ENCODE peak calls at places on chromosomes 7 and 10, in seven cellular contexts. One of them, this sample, is unnamed.
A peak's percentile ranks its signal among the peaks of the same experiment; 100 is the strongest.

GRCh38 chr10:78977761-78978305 is 90.9 kb upstream of the ZMIZ1 start:
- DNase-seq in Panc1: no peak
- DNase-seq in pancreas: no peak
- DNase-seq in AG04450: no peak
- DNase-seq in fibroblast of lung: peak; percentile 87
- DNase-seq in HepG2: peak; percentile 89
- DNase-seq in ovary: peak; percentile 85
- DNase-seq in this sample: no peak

GRCh38 chr10:29703276-29703675 is 68.5 kb upstream of the SVIL start:
- DNase-seq in Panc1: no peak
- DNase-seq in pancreas: peak; percentile 27
- DNase-seq in AG04450: no peak
- DNase-seq in fibroblast of lung: no peak
- DNase-seq in HepG2: no peak
- DNase-seq in ovary: peak; percentile 45
- DNase-seq in this sample: no peak

GRCh38 chr10:77828376-77828775 is 98.2 kb downstream of the DLG5 start:
- DNase-seq in Panc1: no peak
- DNase-seq in pancreas: no peak
- DNase-seq in AG04450: no peak
- DNase-seq in fibroblast of lung: no peak
- DNase-seq in HepG2: no peak
- DNase-seq in ovary: no peak
- DNase-seq in this sample: no peak

GRCh38 chr7:8291742-8292141 is 29.8 kb upstream of the ICA1 start:
- DNase-seq in Panc1: no peak
- DNase-seq in pancreas: no peak
- DNase-seq in AG04450: no peak
- DNase-seq in fibroblast of lung: no peak
- DNase-seq in HepG2: no peak
- DNase-seq in ovary: no peak
- DNase-seq in this sample: no peak

GRCh38 chr7:79781716-79782115 is 328.2 kb upstream of the MAGI2 start:
- DNase-seq in Panc1: no peak
- DNase-seq in pancreas: no peak
- DNase-seq in AG04450: no peak
- DNase-seq in fibroblast of lung: peak; percentile 33
- DNase-seq in HepG2: no peak
- DNase-seq in ovary: no peak
- DNase-seq in this sample: no peak

GRCh38 chr10:86918022-86918471 is 39.4 kb downstream of the MMRN2 start:
- DNase-seq in Panc1: no peak
- DNase-seq in pancreas: no peak
- DNase-seq in AG04450: peak; percentile 24
- DNase-seq in fibroblast of lung: peak; percentile 66
- DNase-seq in HepG2: no peak
- DNase-seq in ovary: no peak
- DNase-seq in this sample: no peak

GRCh38 chr10:119268871-119269506 is 61.6 kb downstream of the GRK5 start:
- DNase-seq in Panc1: no peak
- DNase-seq in pancreas: no peak
- DNase-seq in AG04450: no peak
- DNase-seq in fibroblast of lung: no peak
- DNase-seq in HepG2: no peak
- DNase-seq in ovary: no peak
- DNase-seq in this sample: no peak

GRCh38 chr7:120987683-120988590 is 574 bp upstream of the CPED1 start:
- DNase-seq in Panc1: peak; percentile 63
- DNase-seq in pancreas: peak; percentile 84
- DNase-seq in AG04450: peak; percentile 90
- DNase-seq in fibroblast of lung: peak; percentile 97
- DNase-seq in HepG2: peak; percentile 73
- DNase-seq in ovary: peak; percentile 93
- DNase-seq in this sample: peak; percentile 73

GRCh38 chr10:43649149-43649523 is 455 bp upstream of the ZNF32 start:
- DNase-seq in Panc1: no peak
- DNase-seq in pancreas: no peak
- DNase-seq in AG04450: no peak
- DNase-seq in fibroblast of lung: no peak
- DNase-seq in HepG2: no peak
- DNase-seq in ovary: no peak
- DNase-seq in this sample: no peak

GRCh38 chr10:75428434-75429158 is 2.8 kb upstream of the LRMDA start:
- DNase-seq in Panc1: no peak
- DNase-seq in pancreas: no peak
- DNase-seq in AG04450: no peak
- DNase-seq in fibroblast of lung: no peak
- DNase-seq in HepG2: no peak
- DNase-seq in ovary: peak; percentile 45
- DNase-seq in this sample: peak; percentile 55

GRCh38 chr7:22759721-22760120 is 32.7 kb downstream of the IL6 start:
- DNase-seq in Panc1: no peak
- DNase-seq in pancreas: no peak
- DNase-seq in AG04450: no peak
- DNase-seq in fibroblast of lung: no peak
- DNase-seq in HepG2: no peak
- DNase-seq in ovary: no peak
- DNase-seq in this sample: no peak

GRCh38 chr7:2641406-2642393 is 9.9 kb downstream of the TTYH3 start:
- DNase-seq in Panc1: no peak
- DNase-seq in pancreas: peak; percentile 85
- DNase-seq in AG04450: peak; percentile 90
- DNase-seq in fibroblast of lung: peak; percentile 94
- DNase-seq in HepG2: peak; percentile 71
- DNase-seq in ovary: peak; percentile 85
- DNase-seq in this sample: no peak

GRCh38 chr10:95697429-95697828 is 3.7 kb upstream of the TCTN3 start:
- DNase-seq in Panc1: no peak
- DNase-seq in pancreas: no peak
- DNase-seq in AG04450: no peak
- DNase-seq in fibroblast of lung: no peak
- DNase-seq in HepG2: no peak
- DNase-seq in ovary: no peak
- DNase-seq in this sample: no peak

GRCh38 chr10:117830832-117831231 is 215.9 kb downstream of the RAB11FIP2 start:
- DNase-seq in Panc1: no peak
- DNase-seq in pancreas: no peak
- DNase-seq in AG04450: no peak
- DNase-seq in fibroblast of lung: no peak
- DNase-seq in HepG2: no peak
- DNase-seq in ovary: no peak
- DNase-seq in this sample: no peak

GRCh38 chr7:44185729-44186128 is 3.5 kb downstream of the GCK start:
- DNase-seq in Panc1: no peak
- DNase-seq in pancreas: no peak
- DNase-seq in AG04450: no peak
- DNase-seq in fibroblast of lung: no peak
- DNase-seq in HepG2: no peak
- DNase-seq in ovary: no peak
- DNase-seq in this sample: no peak

GRCh38 chr10:97028126-97028831 is 157.5 kb downstream of the SLIT1 start:
- DNase-seq in Panc1: no peak
- DNase-seq in pancreas: no peak
- DNase-seq in AG04450: no peak
- DNase-seq in fibroblast of lung: no peak
- DNase-seq in HepG2: no peak
- DNase-seq in ovary: no peak
- DNase-seq in this sample: no peak

GRCh38 chr10:69446229-69446628 is 5.0 kb upstream of the TSPAN15 start:
- DNase-seq in Panc1: no peak
- DNase-seq in pancreas: no peak
- DNase-seq in AG04450: no peak
- DNase-seq in fibroblast of lung: no peak
- DNase-seq in HepG2: no peak
- DNase-seq in ovary: no peak
- DNase-seq in this sample: no peak

GRCh38 chr10:88080213-88080612 is 216.8 kb downstream of the PTEN start:
- DNase-seq in Panc1: no peak
- DNase-seq in pancreas: no peak
- DNase-seq in AG04450: no peak
- DNase-seq in fibroblast of lung: peak; percentile 72
- DNase-seq in HepG2: peak; percentile 69
- DNase-seq in ovary: no peak
- DNase-seq in this sample: no peak

GRCh38 chr10:97534746-97535367 is 36.1 kb downstream of the UBTD1 start:
- DNase-seq in Panc1: peak; percentile 10
- DNase-seq in pancreas: no peak
- DNase-seq in AG04450: no peak
- DNase-seq in fibroblast of lung: no peak
- DNase-seq in HepG2: peak; percentile 44
- DNase-seq in ovary: no peak
- DNase-seq in this sample: no peak

GRCh38 chr10:73576178-73576889 is 14.8 kb downstream of the USP54 start:
- DNase-seq in Panc1: no peak
- DNase-seq in pancreas: no peak
- DNase-seq in AG04450: peak; percentile 59
- DNase-seq in fibroblast of lung: peak; percentile 96
- DNase-seq in HepG2: peak; percentile 43
- DNase-seq in ovary: peak; percentile 74
- DNase-seq in this sample: no peak

GRCh38 chr7:142108728-142109505 is 2.6 kb upstream of the MGAM2 start:
- DNase-seq in Panc1: no peak
- DNase-seq in pancreas: no peak
- DNase-seq in AG04450: no peak
- DNase-seq in fibroblast of lung: no peak
- DNase-seq in HepG2: no peak
- DNase-seq in ovary: no peak
- DNase-seq in this sample: no peak

DNA sequence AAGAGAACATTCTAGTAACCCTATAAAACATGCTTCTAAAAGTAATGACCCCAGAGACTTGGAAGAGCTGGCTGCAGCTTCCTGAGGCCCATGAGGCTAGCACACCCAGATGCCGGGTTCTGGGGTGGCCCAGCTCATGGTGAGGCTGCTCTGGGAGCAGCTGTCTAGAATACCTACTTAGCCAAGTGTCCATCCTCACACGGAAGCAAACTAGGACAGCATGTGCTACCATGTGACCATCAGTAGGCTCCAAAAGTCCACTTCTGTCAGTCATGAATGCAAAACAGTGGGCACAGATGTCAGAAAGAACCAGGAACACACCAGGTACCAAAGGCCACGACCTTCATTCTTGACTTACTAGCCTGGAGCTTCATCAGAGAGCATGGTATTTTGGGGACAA is 32.4 kb downstream of the CTBP2 start:
- DNase-seq in Panc1: no peak
- DNase-seq in pancreas: no peak
- DNase-seq in AG04450: no peak
- DNase-seq in fibroblast of lung: no peak
- DNase-seq in HepG2: no peak
- DNase-seq in ovary: no peak
- DNase-seq in this sample: no peak
- H3K27ac ChIP-seq in Panc1: no peak overlapping the region
- H3K27ac ChIP-seq in pancreas: no peak overlapping the region
- H3K27ac ChIP-seq in AG04450: no peak overlapping the region
- H3K27ac ChIP-seq in fibroblast of lung: no peak overlapping the region
- H3K27ac ChIP-seq in HepG2: no peak overlapping the region
- H3K27ac ChIP-seq in ovary: no peak overlapping the region
- H3K27ac ChIP-seq in this sample: peak overlapping the region; percentile 35

GRCh38 chr10:7797582-7797981 is 9.6 kb downstream of the ATP5F1C start:
- DNase-seq in Panc1: no peak
- DNase-seq in pancreas: no peak
- DNase-seq in AG04450: peak; percentile 85
- DNase-seq in fibroblast of lung: peak; percentile 89
- DNase-seq in HepG2: no peak
- DNase-seq in ovary: peak; percentile 30
- DNase-seq in this sample: no peak
- H3K27ac ChIP-seq in Panc1: no peak overlapping the region
- H3K27ac ChIP-seq in pancreas: no peak overlapping the region
- H3K27ac ChIP-seq in AG04450: no peak overlapping the region
- H3K27ac ChIP-seq in fibroblast of lung: peak overlapping the region; percentile 74
- H3K27ac ChIP-seq in HepG2: no peak overlapping the region
- H3K27ac ChIP-seq in ovary: no peak overlapping the region
- H3K27ac ChIP-seq in this sample: peak overlapping the region; percentile 16

GRCh38 chr7:71290382-71290781 is 158.4 kb downstream of the GALNT17 start:
- DNase-seq in Panc1: no peak
- DNase-seq in pancreas: no peak
- DNase-seq in AG04450: no peak
- DNase-seq in fibroblast of lung: no peak
- DNase-seq in HepG2: no peak
- DNase-seq in ovary: no peak
- DNase-seq in this sample: no peak

GRCh38 chr7:71286336-71286735 is 154.4 kb downstream of the GALNT17 start:
- DNase-seq in Panc1: no peak
- DNase-seq in pancreas: no peak
- DNase-seq in AG04450: no peak
- DNase-seq in fibroblast of lung: no peak
- DNase-seq in HepG2: no peak
- DNase-seq in ovary: peak; percentile 53
- DNase-seq in this sample: no peak

GRCh38 chr7:71283802-71284201 is 151.9 kb downstream of the GALNT17 start:
- DNase-seq in Panc1: no peak
- DNase-seq in pancreas: no peak
- DNase-seq in AG04450: no peak
- DNase-seq in fibroblast of lung: no peak
- DNase-seq in HepG2: no peak
- DNase-seq in ovary: no peak
- DNase-seq in this sample: no peak

GRCh38 chr7:71286924-71287323 is 155.0 kb downstream of the GALNT17 start:
- DNase-seq in Panc1: no peak
- DNase-seq in pancreas: no peak
- DNase-seq in AG04450: no peak
- DNase-seq in fibroblast of lung: no peak
- DNase-seq in HepG2: no peak
- DNase-seq in ovary: peak; percentile 42
- DNase-seq in this sample: no peak

GRCh38 chr7:71285614-71286013 is 153.7 kb downstream of the GALNT17 start:
- DNase-seq in Panc1: no peak
- DNase-seq in pancreas: no peak
- DNase-seq in AG04450: no peak
- DNase-seq in fibroblast of lung: no peak
- DNase-seq in HepG2: no peak
- DNase-seq in ovary: no peak
- DNase-seq in this sample: no peak
- H3K27ac ChIP-seq in Panc1: no peak overlapping the region
- H3K27ac ChIP-seq in pancreas: no peak overlapping the region
- H3K27ac ChIP-seq in AG04450: no peak overlapping the region
- H3K27ac ChIP-seq in fibroblast of lung: no peak overlapping the region
- H3K27ac ChIP-seq in HepG2: no peak overlapping the region
- H3K27ac ChIP-seq in ovary: peak overlapping the region; percentile 69
- H3K27ac ChIP-seq in this sample: no peak overlapping the region

DNA sequence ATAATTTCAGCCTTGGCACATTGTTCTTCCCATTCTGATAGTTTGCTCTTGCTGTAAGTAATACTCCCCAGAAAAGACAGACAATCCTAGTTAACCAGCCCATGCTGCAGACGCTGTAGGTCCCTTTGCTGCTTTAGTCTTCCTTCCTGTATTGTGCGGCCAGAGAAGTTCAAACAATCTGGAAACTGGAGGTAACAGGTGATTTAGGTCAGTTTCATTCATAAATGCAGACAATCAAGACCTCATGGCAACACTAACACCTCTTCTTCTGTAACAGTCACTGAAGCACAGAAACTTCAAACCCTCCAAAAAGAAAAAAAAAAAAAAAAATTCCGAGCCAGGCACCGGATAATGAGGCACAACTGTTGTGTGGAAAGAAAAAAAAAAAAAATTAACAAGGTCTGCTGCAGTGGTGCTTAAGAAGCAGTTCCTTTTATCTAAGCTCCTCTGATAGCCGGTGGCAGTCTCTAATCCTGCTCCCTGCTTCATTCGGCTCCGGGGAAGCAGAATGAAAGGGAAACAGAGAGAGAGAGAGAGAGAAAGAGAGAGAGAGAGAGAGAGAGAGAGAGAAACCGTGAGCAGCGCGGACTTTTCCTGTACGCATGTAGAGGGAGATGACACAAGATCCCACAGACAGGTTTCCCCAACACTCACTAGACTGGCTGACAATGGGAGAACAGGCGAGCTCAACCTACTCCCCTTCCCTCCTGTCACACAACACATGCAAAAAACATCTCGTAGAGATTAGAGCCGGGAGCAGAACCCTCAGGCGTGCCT is at the start of gene SEMA3A:
- DNase-seq in Panc1: no peak
- DNase-seq in pancreas: no peak
- DNase-seq in AG04450: peak; percentile 70
- DNase-seq in fibroblast of lung: peak; percentile 91
- DNase-seq in HepG2: peak; percentile 8
- DNase-seq in ovary: peak; percentile 15
- DNase-seq in this sample: peak; percentile 82
- H3K27ac ChIP-seq in Panc1: peak within 1 kb of the TSS; percentile 78
- H3K27ac ChIP-seq in pancreas: no peak within 1 kb of the TSS
- H3K27ac ChIP-seq in AG04450: peak within 1 kb of the TSS; percentile 76
- H3K27ac ChIP-seq in fibroblast of lung: peak within 1 kb of the TSS; percentile 58
- H3K27ac ChIP-seq in HepG2: no peak within 1 kb of the TSS
- H3K27ac ChIP-seq in ovary: no peak within 1 kb of the TSS
- H3K27ac ChIP-seq in this sample: peak within 1 kb of the TSS; percentile 82